ENCODE peak calls at places on chromosomes 11 and 22, in nine cellular contexts. J is psoas muscle, Z is cardiac muscle cell, C is esophagus muscularis mucosa, A is PC-9, T is MM.1S, M is IMR-90, I is keratinocyte, R is pancreas. G is an unnamed sample.

GRCh38 chr11:44561275-44561781 is 4.1 kb upstream of the CD82 start:
- DNase-seq in J (no peak), Z (no peak), C (no peak), A (peak; percentile 61), T (no peak), M (peak; percentile 39), I (no peak), R (no peak), G (no peak)

GRCh38 chr11:12249590-12250260 is 127.6 kb upstream of the PARVA start:
- DNase-seq in J (no peak), Z (peak; percentile 33), C (no peak), A (peak; percentile 74), T (no peak), M (no peak), I (no peak), R (peak; percentile 95), G (no peak)

GRCh38 chr11:68498313-68498712 is 37.8 kb downstream of the PPP6R3 start:
- DNase-seq in J (no peak), Z (peak; percentile 21), C (no peak), A (no peak), T (no peak), M (no peak), I (no peak), R (no peak), G (no peak)

GRCh38 chr11:76293189-76293631 is 86.9 kb upstream of the WNT11 start:
- DNase-seq in J (no peak), Z (no peak), C (no peak), A (no peak), T (no peak), M (no peak), I (no peak), R (no peak), G (no peak)

GRCh38 chr11:102986815-102987214 is 31.3 kb upstream of the MMP13 start:
- DNase-seq in J (no peak), Z (no peak), C (no peak), A (no peak), T (no peak), M (peak; percentile 88), I (no peak), R (no peak), G (no peak)

GRCh38 chr22:46766611-46767010 is 4.2 kb downstream of the TBC1D22A start:
- DNase-seq in J (no peak), Z (no peak), C (no peak), A (no peak), T (no peak), M (no peak), I (no peak), R (no peak), G (no peak)

GRCh38 chr11:27085605-27086004 is 45.0 kb downstream of the BBOX1 start:
- DNase-seq in J (no peak), Z (peak; percentile 30), C (no peak), A (no peak), T (no peak), M (no peak), I (no peak), R (no peak), G (no peak)

GRCh38 chr11:87150936-87151335 is 113.2 kb downstream of the TMEM135 start:
- DNase-seq in J (no peak), Z (peak; percentile 55), C (no peak), A (no peak), T (no peak), M (peak; percentile 26), I (no peak), R (no peak), G (no peak)

GRCh38 chr22:20243545-20244249 is 24.4 kb downstream of the RTN4R start:
- DNase-seq in J (no peak), Z (peak; percentile 92), C (no peak), A (peak; percentile 33), T (no peak), M (peak; percentile 71), I (peak; percentile 40), R (no peak), G (peak; percentile 90)

GRCh38 chr11:86427441-86427840 is 52.8 kb downstream of the CCDC81 start:
- DNase-seq in J (no peak), Z (no peak), C (no peak), A (no peak), T (no peak), M (no peak), I (no peak), R (no peak), G (no peak)

GRCh38 chr22:40400173-40400572 is 29.8 kb downstream of the SGSM3 start:
- DNase-seq in J (no peak), Z (no peak), C (no peak), A (no peak), T (no peak), M (no peak), I (no peak), R (no peak), G (no peak)

GRCh38 chr22:46122511-46122971 is 27.8 kb upstream of the PPARA start:
- DNase-seq in J (peak; percentile 90), Z (peak; percentile 77), C (no peak), A (peak; percentile 65), T (peak; percentile 67), M (peak; percentile 46), I (no peak), R (peak; percentile 90), G (peak; percentile 90)

GRCh38 chr11:59183768-59184167 is 11.8 kb downstream of the DTX4 start:
- DNase-seq in J (no peak), Z (peak; percentile 89), C (no peak), A (no peak), T (no peak), M (no peak), I (no peak), R (no peak), G (no peak)

GRCh38 chr22:20656902-20657836 is 116.7 kb upstream of the SERPIND1 start:
- DNase-seq in J (no peak), Z (no peak), C (peak; percentile 19), A (no peak), T (peak; percentile 10), M (peak; percentile 1), I (no peak), R (no peak), G (no peak)

GRCh38 chr11:45922425-45923082 is at the start of gene LARGE2:
- DNase-seq in J (peak; percentile 52), Z (no peak), C (no peak), A (peak; percentile 75), T (peak; percentile 20), M (no peak), I (no peak), R (peak; percentile 94), G (peak; percentile 87)

DNA sequence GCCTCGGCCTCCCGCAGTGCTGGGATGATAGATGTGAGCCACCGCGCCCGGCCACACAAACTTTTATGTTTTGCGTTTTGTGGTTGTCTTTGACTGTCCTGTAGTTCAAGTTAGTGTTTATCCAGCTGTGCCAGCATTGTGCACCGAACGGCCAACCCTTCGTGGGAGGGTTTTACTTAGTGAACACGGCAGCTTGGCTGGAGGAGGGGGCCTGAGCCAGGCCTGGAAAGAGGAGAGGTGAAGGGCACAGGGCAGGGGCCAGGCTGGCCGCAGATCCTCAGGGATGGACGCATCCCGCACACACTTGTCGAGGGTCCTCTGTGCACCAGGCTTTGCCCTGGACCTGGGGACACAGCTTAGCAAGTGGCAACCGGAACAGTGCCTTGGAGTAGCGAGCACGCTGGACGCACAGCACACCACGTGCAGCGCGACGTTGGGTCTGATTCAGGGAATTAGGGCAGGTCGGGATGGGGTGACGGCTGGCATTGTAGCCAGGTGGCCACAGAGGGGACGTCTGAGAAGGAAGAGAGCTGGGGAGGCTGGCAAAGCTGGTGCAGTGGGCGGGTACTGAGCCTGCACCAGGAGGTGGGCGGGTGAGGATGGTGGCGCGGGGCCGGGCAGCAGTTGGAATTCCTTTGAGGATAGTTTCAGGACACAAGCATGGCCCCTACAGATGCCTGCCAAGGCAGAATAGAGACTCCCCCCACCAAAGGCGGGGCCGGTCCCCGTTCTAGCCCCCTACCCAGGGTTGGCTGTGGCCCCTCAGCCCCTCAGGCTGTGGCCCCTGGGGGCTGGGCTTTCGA is 13.4 kb downstream of the EPS8L2 start:
- DNase-seq in J (no peak), Z (no peak), C (no peak), A (no peak), T (no peak), M (no peak), I (no peak), R (peak; percentile 65), G (no peak)
- H3K36me3 ChIP-seq in J (no peaks in the 10 kb centered on the region), Z (no peaks in the 10 kb centered on the region), C (no peaks in the 10 kb centered on the region), A (no peaks in the 10 kb centered on the region), T (no peaks in the 10 kb centered on the region), M (no peaks in the 10 kb centered on the region), I (peaks cover 20% of the 10 kb centered on the region), R (no peaks in the 10 kb centered on the region), G (peaks cover 12% of the 10 kb centered on the region)

GRCh38 chr11:70655816-70656215 is 257.5 kb downstream of the CTTN start:
- DNase-seq in J (no peak), Z (no peak), C (no peak), A (no peak), T (no peak), M (no peak), I (no peak), R (no peak), G (no peak)
- H3K4me3 ChIP-seq in J (no peak overlapping the region), Z (no peak overlapping the region), C (no peak overlapping the region), A (no peak overlapping the region), T (no peak overlapping the region), M (no peak overlapping the region), I (no peak overlapping the region), R (no peak overlapping the region), G (no peak overlapping the region)

DNA sequence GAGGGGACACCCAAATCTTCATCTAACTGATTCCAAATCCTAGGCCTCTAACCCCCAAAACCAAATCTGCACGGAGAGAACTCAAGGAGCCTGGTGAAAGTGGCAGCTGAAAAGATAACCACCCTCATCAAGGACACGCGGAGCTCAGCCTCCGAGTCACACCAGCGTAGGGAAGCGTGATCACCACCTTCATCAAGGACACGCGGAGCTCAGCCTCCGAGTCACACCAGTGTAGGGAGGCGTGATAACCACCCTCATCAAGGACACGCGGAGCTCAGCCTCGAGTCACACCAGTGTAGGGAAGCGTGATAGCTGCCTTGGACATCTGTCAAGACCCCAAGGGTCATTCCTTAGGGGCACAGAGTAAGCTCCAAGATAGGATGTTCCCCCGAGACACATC is 29.3 kb upstream of the SYT8 start:
- DNase-seq in J (no peak), Z (no peak), C (no peak), A (no peak), T (no peak), M (no peak), I (no peak), R (no peak), G (no peak)
- H3K36me3 ChIP-seq in J (no peaks in the 10 kb centered on the region), Z (no peaks in the 10 kb centered on the region), C (no peaks in the 10 kb centered on the region), A (no peaks in the 10 kb centered on the region), T (no peaks in the 10 kb centered on the region), M (no peaks in the 10 kb centered on the region), I (no peaks in the 10 kb centered on the region), R (no peaks in the 10 kb centered on the region), G (no peaks in the 10 kb centered on the region)

GRCh38 chr11:95228081-95228859 is 2.7 kb downstream of the SESN3 start:
- DNase-seq in J (no peak), Z (peak; percentile 16), C (no peak), A (no peak), T (no peak), M (no peak), I (no peak), R (no peak), G (no peak)
- H3K4me3 ChIP-seq in J (peak overlapping the region; percentile 83), Z (peak overlapping the region; percentile 95), C (peak overlapping the region; percentile 93), A (no peak overlapping the region), T (no peak overlapping the region), M (no peak overlapping the region), I (peak overlapping the region; percentile 96), R (no peak overlapping the region), G (no peak overlapping the region)